ENCODE peak calls at places on chromosome 20, in five cellular contexts. B is neural crest cell, L is left ventricle myocardium inferior, G is Calu3, E is bronchial epithelial cell. V is an unnamed sample.

GRCh38 chr20:40173877-40174276 is 515.2 kb downstream of the MAFB start:
- DNase-seq in B (no peak), L (no peak), G (no peak), E (no peak), V (no peak)

GRCh38 chr20:61437280-61438206 is 185.5 kb downstream of the CDH4 start:
- DNase-seq in B (peak), L (peak), G (no peak), E (peak), V (peak)

GRCh38 chr20:10060223-10060622 is 25.4 kb downstream of the ANKEF1 start:
- DNase-seq in B (no peak), L (no peak), G (no peak), E (no peak), V (peak)

GRCh38 chr20:33944914-33945313 is 48.8 kb upstream of the RALY start:
- DNase-seq in B (no peak), L (no peak), G (no peak), E (no peak), V (peak)

GRCh38 chr20:58073945-58074920 is 154.2 kb downstream of the ANKRD60 start:
- DNase-seq in B (no peak), L (no peak), G (no peak), E (no peak), V (peak)

GRCh38 chr20:1301031-1301529 is 27.9 kb downstream of the SDCBP2 start:
- DNase-seq in B (no peak), L (no peak), G (peak), E (peak), V (peak)

GRCh38 chr20:46962452-46963195 is 68.0 kb downstream of the EYA2 start:
- DNase-seq in B (no peak), L (no peak), G (no peak), E (no peak), V (no peak)

GRCh38 chr20:31665753-31666152 is 28.0 kb downstream of the COX4I2 start:
- DNase-seq in B (no peak), L (no peak), G (no peak), E (no peak), V (no peak)

GRCh38 chr20:31608256-31608980 is 3.3 kb downstream of the ID1 start:
- DNase-seq in B (no peak), L (peak), G (peak), E (peak), V (peak)

GRCh38 chr20:51534764-51535386 is 7.6 kb downstream of the NFATC2 start:
- DNase-seq in B (no peak), L (no peak), G (no peak), E (no peak), V (no peak)

GRCh38 chr20:61744691-61745396 is 320.8 kb downstream of the TAF4 start:
- DNase-seq in B (no peak), L (no peak), G (no peak), E (peak), V (peak)

GRCh38 chr20:51608060-51608459 is 65.5 kb upstream of the NFATC2 start:
- DNase-seq in B (no peak), L (no peak), G (no peak), E (no peak), V (no peak)

GRCh38 chr20:63180541-63181185 is 35.3 kb downstream of the YTHDF1 start:
- DNase-seq in B (no peak), L (no peak), G (no peak), E (no peak), V (no peak)

GRCh38 chr20:62364911-62365736 is 2.0 kb downstream of the LAMA5 start:
- DNase-seq in B (no peak), L (peak), G (peak), E (no peak), V (no peak)

GRCh38 chr20:17619351-17620093 is 49.6 kb downstream of the DSTN start:
- DNase-seq in B (no peak), L (no peak), G (no peak), E (no peak), V (no peak)

GRCh38 chr20:33846291-33846916 is 35.3 kb downstream of the CHMP4B start:
- DNase-seq in B (no peak), L (peak), G (no peak), E (no peak), V (peak)

GRCh38 chr20:53869466-53870258 is 200.7 kb downstream of the BCAS1 start:
- DNase-seq in B (peak), L (no peak), G (peak), E (peak), V (peak)

GRCh38 chr20:51930775-51931174 is 128.5 kb upstream of the SALL4 start:
- DNase-seq in B (no peak), L (no peak), G (no peak), E (peak), V (peak)

GRCh38 chr20:35297153-35297552 is 4.9 kb upstream of the FAM83C start:
- DNase-seq in B (no peak), L (no peak), G (no peak), E (no peak), V (no peak)
- TF ChIP-seq CTCF in B (no peak), L (no peak), G (no peak), E (no peak), V (peak)

GRCh38 chr20:38001173-38001875 is 31.9 kb downstream of the TTI1 start:
- DNase-seq in B (no peak), L (no peak), G (no peak), E (peak), V (peak)

GRCh38 chr20:38000293-38000692 is 33.0 kb downstream of the TTI1 start:
- DNase-seq in B (no peak), L (no peak), G (no peak), E (no peak), V (no peak)

GRCh38 chr20:38001981-38002380 is 31.3 kb downstream of the TTI1 start:
- DNase-seq in B (no peak), L (no peak), G (no peak), E (no peak), V (no peak)

GRCh38 chr20:38004416-38004815 is 28.8 kb downstream of the TTI1 start:
- DNase-seq in B (no peak), L (no peak), G (no peak), E (no peak), V (no peak)

DNA sequence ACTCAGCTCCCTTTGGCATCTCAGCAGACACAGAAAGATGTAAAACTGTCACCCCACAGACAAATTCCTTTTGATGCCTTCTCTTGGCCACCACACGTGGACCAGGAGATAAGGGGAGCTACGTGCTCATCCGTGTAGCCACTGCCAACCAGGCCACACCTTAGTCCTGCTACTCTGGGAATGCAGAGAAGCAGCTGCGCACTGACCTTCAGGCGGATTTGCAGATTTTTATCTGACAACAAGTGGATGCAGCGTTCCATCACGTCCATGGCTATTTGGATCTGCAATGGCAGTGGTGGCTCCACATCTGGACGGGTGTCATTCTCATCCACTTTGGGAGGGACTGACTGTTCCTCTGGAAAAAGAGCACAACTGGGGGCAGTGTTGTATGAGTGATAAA is 30.8 kb downstream of the TTI1 start:
- DNase-seq in B (no peak), L (no peak), G (no peak), E (no peak), V (no peak)
- TF ChIP-seq CTCF in B (no peak), L (no peak), G (no peak), E (no peak), V (no peak)

GRCh38 chr20:49186535-49187329 is 1.4 kb downstream of the STAU1 start:
- DNase-seq in B (no peak), L (peak), G (peak), E (peak), V (peak)
- TF ChIP-seq CTCF in B (no peak), L (no peak), G (no peak), E (no peak), V (no peak)

GRCh38 chr20:48832423-48832735 is 4.6 kb upstream of the PREX1 start:
- DNase-seq in B (no peak), L (no peak), G (no peak), E (no peak), V (no peak)

GRCh38 chr20:48828734-48829460 is 1.1 kb upstream of the PREX1 start:
- DNase-seq in B (no peak), L (no peak), G (no peak), E (no peak), V (no peak)

GRCh38 chr20:48831702-48832422 is 4.1 kb upstream of the PREX1 start:
- DNase-seq in B (no peak), L (peak), G (peak), E (peak), V (no peak)

GRCh38 chr20:48829940-48830339 is 2.1 kb upstream of the PREX1 start:
- DNase-seq in B (no peak), L (no peak), G (no peak), E (no peak), V (no peak)

GRCh38 chr20:48830826-48831318 is 3.1 kb upstream of the PREX1 start:
- DNase-seq in B (no peak), L (no peak), G (no peak), E (no peak), V (no peak)
- TF ChIP-seq CTCF in B (no peak), L (no peak), G (no peak), E (no peak), V (no peak)

V was measured in astrocyte of the spinal cord.